ENCODE peak calls at places on chromosomes 2 and 18, in four cellular contexts. E is GM12878, H is K562, U is HL-60. W is an unnamed sample.
A peak's percentile ranks its signal among the peaks of the same experiment; 100 is the strongest.

GRCh38 chr2:183260527-183260926 is 136.3 kb downstream of the NUP35 start:
- DNase-seq in E (no peak), H (no peak), U (no peak), W (no peak)

GRCh38 chr2:239393401-239393940 is 7.3 kb downstream of the HDAC4 start:
- DNase-seq in E (no peak), H (no peak), U (no peak), W (no peak)

GRCh38 chr2:233650981-233651380 is 14.7 kb downstream of the UGT1A10 start:
- DNase-seq in E (no peak), H (no peak), U (no peak), W (no peak)

GRCh38 chr2:29114514-29114840 is 738 bp upstream of the CLIP4 start:
- DNase-seq in E (no peak), H (no peak), U (no peak), W (no peak)

GRCh38 chr2:5740853-5741252 is 48.7 kb downstream of the SOX11 start:
- DNase-seq in E (no peak), H (no peak), U (no peak), W (no peak)

GRCh38 chr18:67672719-67673118 is 156.2 kb upstream of the DSEL start:
- DNase-seq in E (no peak), H (no peak), U (no peak), W (no peak)

GRCh38 chr2:96839288-96839874 is 4.4 kb downstream of the ANKRD23 start:
- DNase-seq in E (no peak), H (no peak), U (peak; percentile 89), W (peak; percentile 46)

GRCh38 chr2:134501476-134502089 is 217.2 kb downstream of the TMEM163 start:
- DNase-seq in E (no peak), H (no peak), U (no peak), W (no peak)

GRCh38 chr2:186099772-186100171 is 361.2 kb downstream of the FSIP2 start:
- DNase-seq in E (no peak), H (no peak), U (no peak), W (no peak)

GRCh38 chr2:8676915-8677645 is 4.8 kb upstream of the ID2 start:
- DNase-seq in E (no peak), H (no peak), U (no peak), W (no peak)

GRCh38 chr2:128503358-128504241 is 184.9 kb upstream of the HS6ST1 start:
- DNase-seq in E (no peak), H (no peak), U (no peak), W (no peak)

GRCh38 chr2:240812721-240813120 is 7.3 kb downstream of the KIF1A start:
- DNase-seq in E (no peak), H (no peak), U (no peak), W (no peak)

GRCh38 chr2:85033388-85033787 is 62.4 kb downstream of the KCMF1 start:
- DNase-seq in E (no peak), H (no peak), U (peak; percentile 38), W (no peak)

GRCh38 chr2:215550331-215550730 is 114.5 kb upstream of the FN1 start:
- DNase-seq in E (no peak), H (no peak), U (no peak), W (no peak)

GRCh38 chr2:36626756-36627155 is 28.8 kb upstream of the FEZ2 start:
- DNase-seq in E (no peak), H (no peak), U (no peak), W (no peak)

GRCh38 chr18:12155996-12156395 is 62.4 kb downstream of the ANKRD62 start:
- DNase-seq in E (no peak), H (no peak), U (no peak), W (no peak)

GRCh38 chr2:223590964-223591363 is 11.2 kb downstream of the SCG2 start:
- DNase-seq in E (no peak), H (no peak), U (no peak), W (no peak)

GRCh38 chr18:58087928-58088722 is 44.1 kb downstream of the NEDD4L start:
- DNase-seq in E (no peak), H (peak; percentile 10), U (no peak), W (no peak)

GRCh38 chr2:14257801-14258507 is 374.6 kb upstream of the LRATD1 start:
- DNase-seq in E (no peak), H (no peak), U (no peak), W (no peak)

GRCh38 chr18:47582055-47582454 is 330.6 kb upstream of the SKOR2 start:
- DNase-seq in E (no peak), H (no peak), U (no peak), W (no peak)

GRCh38 chr2:13669607-13670006 is 952.9 kb downstream of the TRIB2 start:
- DNase-seq in E (no peak), H (no peak), U (no peak), W (no peak)

GRCh38 chr2:95238131-95238530 is 30.8 kb downstream of the ZNF892 start:
- DNase-seq in E (no peak), H (no peak), U (no peak), W (no peak)

GRCh38 chr2:73925853-73926492 is 707 bp upstream of the DGUOK start:
- DNase-seq in E (no peak), H (no peak), U (no peak), W (no peak)

GRCh38 chr2:23376075-23376474 is 8.9 kb upstream of the KLHL29 start:
- DNase-seq in E (no peak), H (no peak), U (no peak), W (no peak)

GRCh38 chr18:35143615-35144596 is 96.9 kb upstream of the ZNF397 start:
- DNase-seq in E (no peak), H (peak; percentile 28), U (peak; percentile 61), W (no peak)

GRCh38 chr2:216606551-216607527 is 26.4 kb upstream of the IGFBP2 start:
- DNase-seq in E (peak; percentile 54), H (no peak), U (no peak), W (peak; percentile 65)

GRCh38 chr18:25826823-25827617 is 263.4 kb downstream of the SS18 start:
- DNase-seq in E (no peak), H (no peak), U (no peak), W (no peak)

DNA sequence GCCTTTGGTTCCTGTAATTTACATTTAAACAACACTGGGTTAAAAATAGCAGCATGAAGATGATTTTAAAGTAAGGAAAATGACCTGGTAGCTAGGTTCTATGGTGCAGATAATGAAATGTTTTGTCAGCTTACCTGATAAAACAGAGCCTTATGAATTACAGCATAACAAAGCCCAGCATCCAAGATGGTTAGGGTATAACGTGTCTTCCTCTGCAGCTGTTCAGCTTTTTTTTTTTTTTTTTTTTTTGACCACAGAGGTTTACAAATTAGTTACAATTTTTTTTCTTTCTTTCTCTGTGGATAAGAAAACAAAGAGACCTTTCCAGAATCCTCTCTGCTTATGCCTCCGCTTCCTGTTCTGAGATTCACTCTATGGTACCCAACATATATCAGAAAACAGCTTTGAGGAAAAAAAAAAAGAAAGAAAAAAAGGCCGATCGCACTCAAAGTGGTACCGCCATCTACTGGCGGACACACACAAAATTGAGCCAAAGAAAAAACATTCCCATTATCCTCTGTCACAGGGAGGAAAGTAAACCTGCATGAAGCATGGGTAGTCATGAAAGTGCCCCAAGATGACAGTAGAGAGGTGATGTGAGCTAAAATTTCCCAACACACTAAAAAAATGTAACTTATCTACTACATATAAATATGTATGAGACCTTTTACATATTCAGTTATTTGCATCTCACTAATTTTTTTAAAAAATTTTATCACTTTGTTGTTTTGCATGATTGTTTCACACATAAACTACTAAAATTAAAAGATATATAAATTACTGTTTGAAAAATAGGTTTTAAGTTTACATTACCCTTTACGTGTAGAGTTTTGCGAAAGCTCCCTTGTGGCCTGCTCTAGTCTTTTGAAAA is at the start of gene SCN3A:
- DNase-seq in E (no peak), H (peak; percentile 16), U (no peak), W (no peak)
- TF ChIP-seq SPI1 in E (no peak), H (no peak), U (no peak), W (no peak)

GRCh38 chr2:198098918-198099317 is 294.5 kb downstream of the PLCL1 start:
- DNase-seq in E (no peak), H (no peak), U (no peak), W (no peak)

GRCh38 chr2:198097628-198098027 is 293.2 kb downstream of the PLCL1 start:
- DNase-seq in E (peak; percentile 35), H (no peak), U (no peak), W (no peak)

GRCh38 chr2:198098386-198098785 is 294.0 kb downstream of the PLCL1 start:
- DNase-seq in E (no peak), H (no peak), U (no peak), W (no peak)

GRCh38 chr2:198096965-198097364 is 292.6 kb downstream of the PLCL1 start:
- DNase-seq in E (no peak), H (no peak), U (no peak), W (no peak)

DNA sequence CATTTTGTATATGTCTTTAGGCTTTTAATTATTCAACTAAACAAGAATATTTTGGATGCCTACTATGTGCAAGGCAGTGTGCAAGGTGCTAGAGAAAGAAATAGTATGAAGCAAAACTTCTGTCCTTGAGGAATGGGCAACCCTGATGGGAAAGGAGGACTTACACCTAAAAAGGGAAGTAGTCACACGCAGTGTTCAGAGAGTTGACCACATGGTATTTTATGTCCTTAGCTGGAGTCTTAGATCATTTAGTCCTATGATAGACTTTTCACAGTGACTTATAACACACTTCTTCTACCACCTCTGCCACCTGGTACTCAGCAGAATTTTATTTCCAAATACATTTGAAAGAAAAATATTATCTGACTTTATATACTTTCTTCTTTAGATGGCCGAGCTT is 291.6 kb downstream of the PLCL1 start:
- DNase-seq in E (no peak), H (no peak), U (peak; percentile 29), W (no peak)
- TF ChIP-seq SPI1 in E (peak; percentile 46), H (no peak), U (no peak), W (no peak)

DNA sequence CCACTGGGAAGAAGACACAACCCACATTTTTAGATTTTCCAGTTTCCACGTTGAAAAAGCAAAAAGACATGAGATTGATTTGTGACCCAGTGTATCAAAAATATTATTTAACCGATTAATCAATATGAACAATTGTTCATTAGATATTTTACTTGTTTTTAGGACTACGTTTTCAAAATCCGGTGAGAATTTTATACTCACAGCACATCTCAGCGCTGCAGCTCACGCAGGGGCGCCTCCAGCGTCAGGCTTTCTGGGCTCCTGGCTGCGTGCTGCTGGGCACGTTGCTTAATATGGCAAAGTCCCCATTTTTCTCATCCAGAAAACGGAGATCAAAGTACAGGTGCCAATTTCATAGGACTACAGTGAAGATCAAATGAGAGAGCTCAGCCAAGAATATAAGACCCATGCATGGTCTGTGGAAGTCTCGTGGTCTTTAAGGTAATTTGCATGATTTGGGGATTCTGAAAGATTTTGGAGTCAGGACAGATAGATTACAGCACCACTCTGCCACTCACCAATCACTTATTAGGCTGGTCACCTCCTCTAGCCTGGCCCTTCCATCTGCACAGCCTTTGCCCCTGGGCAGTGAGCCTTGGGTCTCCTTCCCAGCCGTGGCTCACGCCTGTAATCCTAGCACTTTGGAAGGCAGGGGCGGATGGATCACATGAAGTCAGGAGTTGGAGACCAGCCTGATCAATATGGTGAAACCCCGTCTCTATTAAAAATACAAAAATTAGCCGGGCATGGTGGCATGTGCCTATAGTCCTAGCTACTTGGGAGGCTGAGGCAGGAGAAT is 36.2 kb downstream of the PTPN18 start:
- DNase-seq in E (no peak), H (no peak), U (no peak), W (no peak)
- TF ChIP-seq SPI1 in E (no peak), H (no peak), U (no peak), W (no peak)

DNA sequence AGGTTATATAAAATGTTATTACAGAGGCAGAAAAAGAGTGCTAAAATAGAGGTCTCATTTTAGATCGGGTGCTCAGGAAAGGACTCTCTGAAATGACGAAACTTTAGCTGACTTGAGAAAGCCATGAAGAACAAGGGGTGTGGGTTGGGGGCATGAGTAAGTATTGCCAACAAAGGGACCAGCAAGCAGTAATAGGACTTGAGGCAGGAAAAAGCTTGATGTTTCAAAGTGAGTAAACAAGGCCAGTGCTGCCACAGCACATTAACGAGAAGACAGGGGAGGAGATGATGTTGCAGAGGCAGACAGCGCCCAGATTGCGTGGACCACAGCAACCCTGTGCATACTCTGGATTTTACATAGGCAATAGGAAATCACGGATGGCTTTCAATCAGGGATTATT is 318.8 kb downstream of the ZEB2 start:
- DNase-seq in E (no peak), H (no peak), U (no peak), W (no peak)
- TF ChIP-seq SPI1 in E (no peak), H (no peak), U (no peak), W (no peak)

GRCh38 chr18:79898952-79899608 is 52.4 kb downstream of the SLC66A2 start:
- DNase-seq in E (no peak), H (no peak), U (no peak), W (no peak)
- TF ChIP-seq SPI1 in E (no peak), H (no peak), U (no peak), W (no peak)